ENCODE peak calls at places on chromosome 11, in four cellular contexts. F, C, J and Q are unnamed samples. For H3K4me1, the result is how much of the 10 kb centered on the place peaks cover.

GRCh38 chr11:110522456-110522855 is 92.7 kb downstream of the FDX1 start:
- DNase-seq in F (no peak), C (no peak), J (peak), Q (no peak)

GRCh38 chr11:71456294-71456693 is 3.3 kb downstream of the NADSYN1 start:
- DNase-seq in F (no peak), C (no peak), J (no peak), Q (no peak)

GRCh38 chr11:19426719-19427066 is 185.9 kb upstream of the E2F8 start:
- DNase-seq in F (no peak), C (no peak), J (no peak), Q (no peak)

GRCh38 chr11:60953781-60954180 is 1.8 kb upstream of the SLC15A3 start:
- DNase-seq in F (no peak), C (peak), J (peak), Q (no peak)

GRCh38 chr11:72040497-72041363 is 39.6 kb downstream of the NUMA1 start:
- DNase-seq in F (peak), C (peak), J (peak), Q (peak)

GRCh38 chr11:72023335-72023734 is 24.6 kb downstream of the IL18BP start:
- DNase-seq in F (no peak), C (no peak), J (peak), Q (no peak)

GRCh38 chr11:10282121-10282520 is 11.9 kb downstream of the SBF2 start:
- DNase-seq in F (no peak), C (no peak), J (no peak), Q (no peak)

GRCh38 chr11:112292785-112293407 is 32.2 kb upstream of the PLET1 start:
- DNase-seq in F (no peak), C (peak), J (peak), Q (no peak)

GRCh38 chr11:71076525-71077304 is 175.7 kb downstream of the SHANK2 start:
- DNase-seq in F (peak), C (no peak), J (no peak), Q (no peak)

GRCh38 chr11:118771481-118772278 is 19.3 kb downstream of the DDX6 start:
- DNase-seq in F (no peak), C (no peak), J (no peak), Q (no peak)

GRCh38 chr11:10310301-10310841 is 5.5 kb downstream of the ADM start:
- DNase-seq in F (no peak), C (no peak), J (peak), Q (no peak)

GRCh38 chr11:132943737-132944556 is 588.4 kb downstream of the OPCML start:
- DNase-seq in F (peak), C (no peak), J (peak), Q (no peak)

GRCh38 chr11:129505266-129505665 is 129.6 kb downstream of the BARX2 start:
- DNase-seq in F (no peak), C (no peak), J (no peak), Q (no peak)

GRCh38 chr11:108857382-108857781 is 192.5 kb downstream of the DDX10 start:
- DNase-seq in F (no peak), C (no peak), J (no peak), Q (no peak)

GRCh38 chr11:35166369-35167360 is 27.7 kb downstream of the CD44 start:
- DNase-seq in F (no peak), C (peak), J (peak), Q (peak)

GRCh38 chr11:35163209-35163608 is 24.2 kb downstream of the CD44 start:
- DNase-seq in F (no peak), C (no peak), J (peak), Q (no peak)

GRCh38 chr11:35165416-35166368 is 26.7 kb downstream of the CD44 start:
- DNase-seq in F (no peak), C (peak), J (peak), Q (peak)

GRCh38 chr11:35162795-35163194 is 23.8 kb downstream of the CD44 start:
- DNase-seq in F (no peak), C (no peak), J (peak), Q (no peak)

GRCh38 chr11:35163707-35164496 is 24.9 kb downstream of the CD44 start:
- DNase-seq in F (peak), C (no peak), J (no peak), Q (peak)
- H3K4me1 ChIP-seq in F (under half), C (half or more), J (half or more), Q (half or more)

GRCh38 chr11:1272531-1272930 is 36.9 kb downstream of the TOLLIP start:
- DNase-seq in F (peak), C (no peak), J (no peak), Q (no peak)
- H3K4me3 ChIP-seq in F (no peak), C (no peak), J (no peak), Q (no peak)

GRCh38 chr11:117220568-117220967 is 11.3 kb downstream of the PCSK7 start:
- DNase-seq in F (no peak), C (no peak), J (no peak), Q (no peak)
- H3K4me1 ChIP-seq in F (under half), C (under half), J (under half), Q (under half)

GRCh38 chr11:2662024-2662312 is 37.8 kb downstream of the KCNQ1OT1 start:
- DNase-seq in F (no peak), C (no peak), J (no peak), Q (no peak)
- H3K4me3 ChIP-seq in F (no peak), C (no peak), J (no peak), Q (no peak)

DNA sequence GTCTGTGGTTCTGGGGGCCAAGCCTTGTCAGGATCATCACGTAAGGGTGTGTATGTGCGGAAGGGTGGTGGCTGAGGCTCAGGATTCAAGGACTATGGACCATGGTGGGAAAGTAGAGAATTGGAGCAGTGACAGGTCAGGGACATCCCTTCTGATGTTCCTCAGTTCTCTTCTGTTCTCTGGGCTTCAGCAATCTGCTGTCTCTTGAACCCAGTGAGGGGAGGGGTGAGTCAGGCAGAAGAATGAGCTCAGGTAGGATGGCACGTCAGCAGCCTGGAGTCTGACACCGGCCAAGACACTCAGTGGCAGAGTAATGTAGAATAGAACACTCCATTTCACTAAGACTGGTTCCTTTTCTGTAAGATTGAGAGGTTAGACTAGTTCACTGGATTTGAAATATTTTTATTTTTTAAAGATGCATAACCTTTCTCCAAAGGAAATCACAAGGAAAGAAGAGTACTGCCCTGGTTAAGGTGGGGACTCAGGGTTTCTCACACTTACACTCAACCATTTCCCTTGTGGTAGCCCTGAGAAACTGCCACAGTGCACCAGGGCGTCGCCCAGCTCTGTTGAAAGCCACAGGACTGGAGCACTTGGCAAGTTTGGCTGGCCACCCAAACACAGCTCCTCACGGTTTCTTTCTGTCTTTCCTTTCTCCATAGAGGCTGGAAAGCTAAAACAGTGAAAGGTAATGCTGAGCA is 23.2 kb upstream of the MICAL2 start:
- DNase-seq in F (peak), C (peak), J (peak), Q (peak)
- H3K4me1 ChIP-seq in F (under half), C (half or more), J (half or more), Q (half or more)